ENCODE peak calls at places on chromosome 17, in eight cellular contexts. V, A, Y, Z, R, N, O and C are unnamed samples.

GRCh38 chr17:38511126-38512108 is 83.2 kb downstream of the ARHGAP23 start:
- DNase-seq in Y (peak; percentile 84), Z (no peak), R (no peak), V (no peak), O (peak; percentile 76), A (peak; percentile 58), N (no peak), C (no peak)

GRCh38 chr17:2094891-2095535 is 40.1 kb downstream of the HIC1 start:
- DNase-seq in Y (peak; percentile 80), R (no peak), Z (no peak), V (no peak), A (no peak), N (peak; percentile 61), O (peak; percentile 78), C (no peak)

GRCh38 chr17:45371414-45372324 is 54.8 kb upstream of the MAP3K14 start:
- DNase-seq in N (peak; percentile 85), R (no peak), Y (peak; percentile 99), V (no peak), O (peak; percentile 98), Z (peak; percentile 72), A (peak; percentile 95), C (no peak)

GRCh38 chr17:81714412-81715106 is 2.5 kb downstream of the SLC25A10 start:
- DNase-seq in Y (no peak), N (no peak), O (no peak), A (no peak), Z (no peak), R (no peak), V (no peak), C (no peak)

GRCh38 chr17:52170963-52171572 is 12.6 kb upstream of the CA10 start:
- DNase-seq in Z (no peak), R (peak; percentile 62), A (peak; percentile 45), V (peak; percentile 9), O (no peak), N (peak; percentile 3), Y (peak; percentile 1), C (no peak)

GRCh38 chr17:75069783-75070182 is 18.0 kb upstream of the SLC16A5 start:
- DNase-seq in V (no peak), O (peak; percentile 33), A (peak; percentile 54), R (no peak), Z (no peak), Y (peak; percentile 67), N (no peak), C (no peak)

GRCh38 chr17:41957058-41957868 is 9.3 kb upstream of the CNP start:
- DNase-seq in N (no peak), A (no peak), R (no peak), V (no peak), O (peak; percentile 64), Y (peak; percentile 43), Z (no peak), C (no peak)

GRCh38 chr17:72266099-72266852 is 145.5 kb downstream of the SOX9 start:
- DNase-seq in Y (no peak), N (no peak), V (no peak), O (no peak), Z (no peak), R (peak; percentile 22), A (peak; percentile 18), C (no peak)

GRCh38 chr17:51722994-51723393 is 435.5 kb downstream of the CA10 start:
- DNase-seq in N (no peak), O (no peak), Y (no peak), V (no peak), R (no peak), A (peak; percentile 23), Z (no peak), C (no peak)

GRCh38 chr17:45950888-45951287 is 48.2 kb upstream of the STH start:
- DNase-seq in A (no peak), R (no peak), N (no peak), V (no peak), Y (no peak), Z (no peak), O (no peak), C (no peak)

GRCh38 chr17:60134396-60135159 is 15.2 kb upstream of the CA4 start:
- DNase-seq in V (no peak), A (no peak), Z (no peak), R (no peak), O (peak; percentile 49), Y (peak; percentile 63), N (no peak), C (no peak)

GRCh38 chr17:7296189-7296861 is 1.9 kb upstream of the YBX2 start:
- DNase-seq in Y (peak; percentile 95), N (peak; percentile 54), Z (no peak), V (peak; percentile 70), R (peak; percentile 41), A (peak; percentile 55), O (peak; percentile 79), C (no peak)

GRCh38 chr17:67095803-67096202 is 51.4 kb downstream of the CACNG1 start:
- DNase-seq in Y (peak; percentile 58), A (no peak), R (no peak), O (peak; percentile 16), N (no peak), Z (no peak), V (no peak), C (no peak)

GRCh38 chr17:62681939-62682381 is 54.5 kb downstream of the MRC2 start:
- DNase-seq in Y (no peak), R (no peak), Z (no peak), N (no peak), A (no peak), O (no peak), V (no peak), C (no peak)

GRCh38 chr17:46719889-46720288 is 98.6 kb downstream of the WNT3 start:
- DNase-seq in V (no peak), Y (no peak), O (no peak), Z (no peak), N (no peak), R (no peak), A (no peak), C (no peak)

GRCh38 chr17:47305302-47305923 is 18.3 kb upstream of the EFCAB13 start:
- DNase-seq in Y (peak; percentile 85), R (no peak), Z (peak; percentile 87), N (peak; percentile 84), V (no peak), A (peak; percentile 80), O (peak; percentile 98), C (no peak)